ENCODE peak calls at places on chromosomes 6 and 20, in ten cellular contexts. One of them, this sample, is unnamed.
A peak's percentile ranks its signal among the peaks of the same experiment; 100 is the strongest.

GRCh38 chr6:167996424-167997199 is 859 bp upstream of the KIF25 start:
- DNase-seq in stomach: no peak
- DNase-seq in esophagus squamous epithelium: no peak
- DNase-seq in CD14-positive monocyte: no peak
- DNase-seq in cardiac muscle cell: no peak
- DNase-seq in AG09309: no peak
- DNase-seq in epithelial cell of esophagus: no peak
- DNase-seq in PC-9: no peak
- DNase-seq in bronchial epithelial cell: no peak
- DNase-seq in fibroblast of pulmonary artery: no peak
- DNase-seq in this sample: no peak

GRCh38 chr6:107179004-107179403 is 63.7 kb upstream of the BEND3 start:
- DNase-seq in stomach: no peak
- DNase-seq in esophagus squamous epithelium: no peak
- DNase-seq in CD14-positive monocyte: no peak
- DNase-seq in cardiac muscle cell: peak; percentile 32
- DNase-seq in AG09309: no peak
- DNase-seq in epithelial cell of esophagus: peak; percentile 39
- DNase-seq in PC-9: no peak
- DNase-seq in bronchial epithelial cell: peak; percentile 21
- DNase-seq in fibroblast of pulmonary artery: peak; percentile 43
- DNase-seq in this sample: no peak

GRCh38 chr6:84763397-84764331 is 734 bp downstream of the TBX18 start:
- DNase-seq in stomach: no peak
- DNase-seq in esophagus squamous epithelium: no peak
- DNase-seq in CD14-positive monocyte: no peak
- DNase-seq in cardiac muscle cell: peak; percentile 96
- DNase-seq in AG09309: peak; percentile 87
- DNase-seq in epithelial cell of esophagus: peak; percentile 23
- DNase-seq in PC-9: no peak
- DNase-seq in bronchial epithelial cell: peak; percentile 42
- DNase-seq in fibroblast of pulmonary artery: peak; percentile 97
- DNase-seq in this sample: no peak

GRCh38 chr6:168440520-168441433 is at the start of gene SMOC2:
- DNase-seq in stomach: no peak
- DNase-seq in esophagus squamous epithelium: no peak
- DNase-seq in CD14-positive monocyte: no peak
- DNase-seq in cardiac muscle cell: peak; percentile 8
- DNase-seq in AG09309: no peak
- DNase-seq in epithelial cell of esophagus: no peak
- DNase-seq in PC-9: no peak
- DNase-seq in bronchial epithelial cell: no peak
- DNase-seq in fibroblast of pulmonary artery: no peak
- DNase-seq in this sample: no peak

GRCh38 chr6:33502486-33502885 is 48.1 kb downstream of the ZBTB9 start:
- DNase-seq in stomach: no peak
- DNase-seq in esophagus squamous epithelium: no peak
- DNase-seq in CD14-positive monocyte: no peak
- DNase-seq in cardiac muscle cell: no peak
- DNase-seq in AG09309: no peak
- DNase-seq in epithelial cell of esophagus: no peak
- DNase-seq in PC-9: no peak
- DNase-seq in bronchial epithelial cell: no peak
- DNase-seq in fibroblast of pulmonary artery: no peak
- DNase-seq in this sample: no peak

GRCh38 chr20:30489604-30490003 is 767.9 kb upstream of the DEFB115 start:
- DNase-seq in stomach: peak; percentile 13
- DNase-seq in esophagus squamous epithelium: no peak
- DNase-seq in CD14-positive monocyte: no peak
- DNase-seq in cardiac muscle cell: no peak
- DNase-seq in AG09309: no peak
- DNase-seq in epithelial cell of esophagus: no peak
- DNase-seq in PC-9: no peak
- DNase-seq in bronchial epithelial cell: no peak
- DNase-seq in fibroblast of pulmonary artery: no peak
- DNase-seq in this sample: no peak

GRCh38 chr6:119517428-119517827 is 167.9 kb upstream of the MAN1A1 start:
- DNase-seq in stomach: no peak
- DNase-seq in esophagus squamous epithelium: no peak
- DNase-seq in CD14-positive monocyte: no peak
- DNase-seq in cardiac muscle cell: peak; percentile 28
- DNase-seq in AG09309: no peak
- DNase-seq in epithelial cell of esophagus: no peak
- DNase-seq in PC-9: no peak
- DNase-seq in bronchial epithelial cell: no peak
- DNase-seq in fibroblast of pulmonary artery: peak; percentile 6
- DNase-seq in this sample: peak; percentile 11

GRCh38 chr20:2692886-2693285 is 306 bp downstream of the EBF4 start:
- DNase-seq in stomach: peak; percentile 25
- DNase-seq in esophagus squamous epithelium: no peak
- DNase-seq in CD14-positive monocyte: no peak
- DNase-seq in cardiac muscle cell: peak; percentile 5
- DNase-seq in AG09309: no peak
- DNase-seq in epithelial cell of esophagus: no peak
- DNase-seq in PC-9: no peak
- DNase-seq in bronchial epithelial cell: no peak
- DNase-seq in fibroblast of pulmonary artery: no peak
- DNase-seq in this sample: peak; percentile 78

GRCh38 chr6:117558818-117559217 is 43.5 kb downstream of the GOPC start:
- DNase-seq in stomach: no peak
- DNase-seq in esophagus squamous epithelium: no peak
- DNase-seq in CD14-positive monocyte: no peak
- DNase-seq in cardiac muscle cell: no peak
- DNase-seq in AG09309: no peak
- DNase-seq in epithelial cell of esophagus: peak; percentile 67
- DNase-seq in PC-9: no peak
- DNase-seq in bronchial epithelial cell: peak; percentile 64
- DNase-seq in fibroblast of pulmonary artery: no peak
- DNase-seq in this sample: no peak

GRCh38 chr6:117557951-117558350 is 44.4 kb downstream of the GOPC start:
- DNase-seq in stomach: no peak
- DNase-seq in esophagus squamous epithelium: no peak
- DNase-seq in CD14-positive monocyte: no peak
- DNase-seq in cardiac muscle cell: no peak
- DNase-seq in AG09309: no peak
- DNase-seq in epithelial cell of esophagus: no peak
- DNase-seq in PC-9: no peak
- DNase-seq in bronchial epithelial cell: no peak
- DNase-seq in fibroblast of pulmonary artery: no peak
- DNase-seq in this sample: no peak

GRCh38 chr6:117559299-117559698 is 43.0 kb downstream of the GOPC start:
- DNase-seq in stomach: no peak
- DNase-seq in esophagus squamous epithelium: no peak
- DNase-seq in CD14-positive monocyte: no peak
- DNase-seq in cardiac muscle cell: no peak
- DNase-seq in AG09309: no peak
- DNase-seq in epithelial cell of esophagus: no peak
- DNase-seq in PC-9: no peak
- DNase-seq in bronchial epithelial cell: peak; percentile 24
- DNase-seq in fibroblast of pulmonary artery: no peak
- DNase-seq in this sample: no peak

GRCh38 chr6:117555262-117555849 is 47.0 kb downstream of the GOPC start:
- DNase-seq in stomach: no peak
- DNase-seq in esophagus squamous epithelium: no peak
- DNase-seq in CD14-positive monocyte: no peak
- DNase-seq in cardiac muscle cell: no peak
- DNase-seq in AG09309: no peak
- DNase-seq in epithelial cell of esophagus: no peak
- DNase-seq in PC-9: no peak
- DNase-seq in bronchial epithelial cell: peak; percentile 28
- DNase-seq in fibroblast of pulmonary artery: no peak
- DNase-seq in this sample: no peak

DNA sequence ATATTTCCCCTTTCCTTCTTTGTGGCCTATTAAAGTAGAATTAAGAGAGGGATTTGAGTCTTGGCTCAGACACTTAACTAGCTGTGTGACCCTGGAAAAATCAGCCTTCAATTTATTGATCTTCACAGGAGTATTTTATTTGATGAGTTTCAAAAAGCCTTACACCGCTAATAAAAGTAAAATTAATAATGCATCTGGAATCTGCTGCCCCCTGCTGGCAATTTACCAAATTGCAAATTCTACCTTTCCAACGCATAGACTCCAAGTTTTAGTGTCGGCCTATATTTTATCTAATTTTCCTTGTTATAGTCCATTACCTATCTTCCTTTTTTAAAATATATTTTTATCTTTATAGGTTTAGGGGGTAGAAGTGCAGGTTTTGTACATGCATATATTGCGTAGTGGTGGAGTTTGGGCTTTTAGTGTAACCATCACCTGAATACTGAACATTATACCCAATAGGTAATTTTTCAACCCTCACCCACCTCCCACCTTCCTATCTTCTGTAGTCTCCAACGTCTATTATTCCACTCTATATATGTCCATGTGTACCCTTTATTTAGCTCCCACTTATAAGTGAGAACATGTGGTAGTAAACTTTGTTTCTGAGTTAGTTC is 46.3 kb downstream of the GOPC start:
- DNase-seq in stomach: peak; percentile 66
- DNase-seq in esophagus squamous epithelium: no peak
- DNase-seq in CD14-positive monocyte: no peak
- DNase-seq in cardiac muscle cell: peak; percentile 49
- DNase-seq in AG09309: no peak
- DNase-seq in epithelial cell of esophagus: peak; percentile 48
- DNase-seq in PC-9: peak; percentile 41
- DNase-seq in bronchial epithelial cell: peak; percentile 33
- DNase-seq in fibroblast of pulmonary artery: peak; percentile 61
- DNase-seq in this sample: peak; percentile 33
- TF ChIP-seq CTCF in stomach: no peak
- TF ChIP-seq CTCF in esophagus squamous epithelium: peak; percentile 78
- TF ChIP-seq CTCF in CD14-positive monocyte: peak; percentile 92
- TF ChIP-seq CTCF in cardiac muscle cell: peak; percentile 62
- TF ChIP-seq CTCF in AG09309: peak; percentile 67
- TF ChIP-seq CTCF in epithelial cell of esophagus: peak; percentile 71
- TF ChIP-seq CTCF in PC-9: peak; percentile 97
- TF ChIP-seq CTCF in bronchial epithelial cell: peak; percentile 57
- TF ChIP-seq CTCF in fibroblast of pulmonary artery: peak; percentile 69
- TF ChIP-seq CTCF in this sample: peak; percentile 51

GRCh38 chr6:27251672-27252251 is 4.3 kb downstream of the PRSS16 start:
- DNase-seq in stomach: peak; percentile 91
- DNase-seq in esophagus squamous epithelium: peak; percentile 23
- DNase-seq in CD14-positive monocyte: no peak
- DNase-seq in cardiac muscle cell: peak; percentile 76
- DNase-seq in AG09309: no peak
- DNase-seq in epithelial cell of esophagus: peak; percentile 96
- DNase-seq in PC-9: peak; percentile 93
- DNase-seq in bronchial epithelial cell: peak; percentile 87
- DNase-seq in fibroblast of pulmonary artery: peak; percentile 62
- DNase-seq in this sample: peak; percentile 88
- TF ChIP-seq CTCF in stomach: no peak
- TF ChIP-seq CTCF in esophagus squamous epithelium: peak; percentile 41
- TF ChIP-seq CTCF in CD14-positive monocyte: no peak
- TF ChIP-seq CTCF in cardiac muscle cell: peak; percentile 56
- TF ChIP-seq CTCF in AG09309: no peak
- TF ChIP-seq CTCF in epithelial cell of esophagus: peak; percentile 38
- TF ChIP-seq CTCF in PC-9: peak; percentile 69
- TF ChIP-seq CTCF in bronchial epithelial cell: peak; percentile 71
- TF ChIP-seq CTCF in fibroblast of pulmonary artery: peak; percentile 23
- TF ChIP-seq CTCF in this sample: peak; percentile 59

GRCh38 chr6:136792066-136792944 is at the start of gene MAP3K5:
- DNase-seq in stomach: peak; percentile 94
- DNase-seq in esophagus squamous epithelium: peak; percentile 72
- DNase-seq in CD14-positive monocyte: peak; percentile 74
- DNase-seq in cardiac muscle cell: peak; percentile 90
- DNase-seq in AG09309: no peak
- DNase-seq in epithelial cell of esophagus: peak; percentile 94
- DNase-seq in PC-9: peak; percentile 93
- DNase-seq in bronchial epithelial cell: peak; percentile 74
- DNase-seq in fibroblast of pulmonary artery: peak; percentile 86
- DNase-seq in this sample: peak; percentile 80
- TF ChIP-seq CTCF in stomach: no peak
- TF ChIP-seq CTCF in esophagus squamous epithelium: peak; percentile 94
- TF ChIP-seq CTCF in CD14-positive monocyte: no peak
- TF ChIP-seq CTCF in cardiac muscle cell: no peak
- TF ChIP-seq CTCF in AG09309: peak; percentile 52
- TF ChIP-seq CTCF in epithelial cell of esophagus: peak; percentile 50
- TF ChIP-seq CTCF in PC-9: no peak
- TF ChIP-seq CTCF in bronchial epithelial cell: peak; percentile 77
- TF ChIP-seq CTCF in fibroblast of pulmonary artery: peak; percentile 29
- TF ChIP-seq CTCF in this sample: peak; percentile 72

GRCh38 chr20:57435105-57435497 is 43.9 kb downstream of the RBM38 start:
- DNase-seq in stomach: no peak
- DNase-seq in esophagus squamous epithelium: no peak
- DNase-seq in CD14-positive monocyte: no peak
- DNase-seq in cardiac muscle cell: no peak
- DNase-seq in AG09309: no peak
- DNase-seq in epithelial cell of esophagus: no peak
- DNase-seq in PC-9: no peak
- DNase-seq in bronchial epithelial cell: no peak
- DNase-seq in fibroblast of pulmonary artery: no peak
- DNase-seq in this sample: no peak

GRCh38 chr20:57436223-57436545 is 45.0 kb downstream of the RBM38 start:
- DNase-seq in stomach: no peak
- DNase-seq in esophagus squamous epithelium: no peak
- DNase-seq in CD14-positive monocyte: no peak
- DNase-seq in cardiac muscle cell: no peak
- DNase-seq in AG09309: no peak
- DNase-seq in epithelial cell of esophagus: no peak
- DNase-seq in PC-9: no peak
- DNase-seq in bronchial epithelial cell: no peak
- DNase-seq in fibroblast of pulmonary artery: no peak
- DNase-seq in this sample: no peak

GRCh38 chr20:57437267-57437666 is 46.1 kb downstream of the RBM38 start:
- DNase-seq in stomach: no peak
- DNase-seq in esophagus squamous epithelium: no peak
- DNase-seq in CD14-positive monocyte: no peak
- DNase-seq in cardiac muscle cell: no peak
- DNase-seq in AG09309: no peak
- DNase-seq in epithelial cell of esophagus: no peak
- DNase-seq in PC-9: no peak
- DNase-seq in bronchial epithelial cell: no peak
- DNase-seq in fibroblast of pulmonary artery: no peak
- DNase-seq in this sample: no peak

GRCh38 chr20:57434390-57434700 is 43.1 kb downstream of the RBM38 start:
- DNase-seq in stomach: no peak
- DNase-seq in esophagus squamous epithelium: no peak
- DNase-seq in CD14-positive monocyte: no peak
- DNase-seq in cardiac muscle cell: no peak
- DNase-seq in AG09309: no peak
- DNase-seq in epithelial cell of esophagus: no peak
- DNase-seq in PC-9: no peak
- DNase-seq in bronchial epithelial cell: no peak
- DNase-seq in fibroblast of pulmonary artery: no peak
- DNase-seq in this sample: no peak

GRCh38 chr20:57435498-57436222 is 44.5 kb downstream of the RBM38 start:
- DNase-seq in stomach: peak; percentile 82
- DNase-seq in esophagus squamous epithelium: no peak
- DNase-seq in CD14-positive monocyte: peak; percentile 74
- DNase-seq in cardiac muscle cell: peak; percentile 60
- DNase-seq in AG09309: no peak
- DNase-seq in epithelial cell of esophagus: peak; percentile 84
- DNase-seq in PC-9: peak; percentile 99
- DNase-seq in bronchial epithelial cell: peak; percentile 86
- DNase-seq in fibroblast of pulmonary artery: no peak
- DNase-seq in this sample: peak; percentile 57
- TF ChIP-seq CTCF in stomach: no peak
- TF ChIP-seq CTCF in esophagus squamous epithelium: no peak
- TF ChIP-seq CTCF in CD14-positive monocyte: no peak
- TF ChIP-seq CTCF in cardiac muscle cell: no peak
- TF ChIP-seq CTCF in AG09309: no peak
- TF ChIP-seq CTCF in epithelial cell of esophagus: no peak
- TF ChIP-seq CTCF in PC-9: no peak
- TF ChIP-seq CTCF in bronchial epithelial cell: peak; percentile 29
- TF ChIP-seq CTCF in fibroblast of pulmonary artery: no peak
- TF ChIP-seq CTCF in this sample: peak; percentile 4

This sample was measured in GM20000.